ENCODE peak calls at places on chromosome 4, in eight cellular contexts. W is ureter; J is lower leg skin; V is GM04503; O is natural killer cell; R is posterior vena cava; B is left lung; A is stimulated activated CD8-positive, alpha-beta memory T cell treated with anti-CD3 and anti-CD28 coated beads, Interleukin-7, amount 100 ng/mL, for 24 hours. T is an unnamed sample.
A peak's percentile ranks its signal among the peaks of the same experiment; 100 is the strongest.

GRCh38 chr4:134189949-134190348 is 11.6 kb downstream of the PABPC4L start:
- DNase-seq in V (no peak), R (no peak), A (no peak), O (no peak), W (no peak), J (no peak), B (no peak), T (no peak)

GRCh38 chr4:185128272-185129119 is 14.6 kb upstream of the SLC25A4 start:
- DNase-seq in J (no peak), A (no peak), V (no peak), W (no peak), R (peak; percentile 81), B (peak; percentile 78), O (no peak), T (no peak)

GRCh38 chr4:172692701-172693100 is 475.9 kb upstream of the GALNT7 start:
- DNase-seq in O (no peak), J (no peak), R (no peak), A (no peak), V (no peak), B (no peak), W (no peak), T (no peak)

GRCh38 chr4:1720163-1720983 is 750 bp downstream of the TMEM129 start:
- DNase-seq in B (peak; percentile 91), A (no peak), W (peak; percentile 68), R (peak; percentile 87), V (no peak), O (peak; percentile 51), J (no peak), T (no peak)

GRCh38 chr4:73752424-73752823 is 12.1 kb downstream of the CXCL8 start:
- DNase-seq in O (no peak), R (no peak), J (no peak), B (no peak), V (no peak), A (no peak), W (no peak), T (no peak)

GRCh38 chr4:94653095-94653649 is 104.6 kb upstream of the BMPR1B start:
- DNase-seq in R (no peak), O (no peak), V (no peak), W (no peak), J (no peak), A (no peak), B (no peak), T (no peak)

GRCh38 chr4:130359537-130359936 is 1263.6 kb downstream of the C4orf33 start:
- DNase-seq in W (no peak), V (peak; percentile 1), J (no peak), R (no peak), O (no peak), B (no peak), A (no peak), T (no peak)

GRCh38 chr4:106344324-106344970 is 24.1 kb downstream of the GIMD1 start:
- DNase-seq in A (no peak), R (no peak), J (no peak), W (no peak), O (no peak), B (no peak), V (no peak), T (no peak)

GRCh38 chr4:157885785-157886184 is 287.0 kb downstream of the GASK1B start:
- DNase-seq in O (no peak), W (no peak), B (no peak), A (no peak), R (no peak), J (no peak), V (no peak), T (no peak)

GRCh38 chr4:56757270-56757746 is 64.2 kb downstream of the SPINK2 start:
- DNase-seq in A (no peak), O (no peak), R (no peak), J (no peak), B (peak; percentile 36), W (no peak), V (no peak), T (peak; percentile 70)

GRCh38 chr4:113471141-113471860 is 290.2 kb downstream of the CAMK2D start:
- DNase-seq in A (no peak), V (peak; percentile 27), W (no peak), R (no peak), B (no peak), J (no peak), O (no peak), T (no peak)

GRCh38 chr4:183621875-183622274 is 37.1 kb downstream of the RWDD4 start:
- DNase-seq in O (no peak), R (no peak), W (no peak), V (no peak), J (no peak), B (no peak), A (no peak), T (no peak)

GRCh38 chr4:53508446-53508845 is 82.8 kb downstream of the LNX1 start:
- DNase-seq in J (no peak), V (no peak), R (no peak), B (no peak), O (no peak), A (no peak), W (no peak), T (no peak)

GRCh38 chr4:156322592-156322991 is 368.9 kb upstream of the CTSO start:
- DNase-seq in B (no peak), O (no peak), W (no peak), J (no peak), R (no peak), A (no peak), V (peak; percentile 59), T (no peak)

GRCh38 chr4:167715176-167715575 is 377.2 kb upstream of the ANXA10 start:
- DNase-seq in W (no peak), O (no peak), R (no peak), B (no peak), V (no peak), A (no peak), J (no peak), T (no peak)

GRCh38 chr4:26207631-26208030 is 113.2 kb upstream of the RBPJ start:
- DNase-seq in O (no peak), V (no peak), A (no peak), R (no peak), W (no peak), B (no peak), J (no peak), T (no peak)

GRCh38 chr4:113394730-113395530 is 345.5 kb downstream of the ANK2 start:
- DNase-seq in O (no peak), V (peak; percentile 47), J (peak; percentile 63), W (peak; percentile 80), B (no peak), A (peak; percentile 3), R (no peak), T (no peak)

GRCh38 chr4:165207431-165208321 is at the start of gene KLHL2:
- DNase-seq in O (peak; percentile 64), W (peak; percentile 72), V (no peak), A (peak; percentile 4), R (peak; percentile 94), B (peak; percentile 97), J (peak; percentile 69), T (peak; percentile 79)

GRCh38 chr4:75995727-75996126 is 5.0 kb upstream of the SDAD1 start:
- DNase-seq in O (no peak), B (no peak), R (no peak), W (no peak), V (no peak), A (no peak), J (no peak), T (no peak)

GRCh38 chr4:154490261-154490588 is 1.4 kb downstream of the DCHS2 start:
- DNase-seq in O (no peak), R (no peak), J (no peak), B (peak; percentile 75), V (no peak), A (no peak), W (no peak), T (no peak)

GRCh38 chr4:138438608-138439007 is 196.5 kb upstream of the SLC7A11 start:
- DNase-seq in W (no peak), O (no peak), V (no peak), J (no peak), B (no peak), A (no peak), R (no peak), T (no peak)

GRCh38 chr4:62881210-62881609 is 1528.0 kb downstream of the TECRL start:
- DNase-seq in B (no peak), A (no peak), R (no peak), O (no peak), W (no peak), V (no peak), J (no peak), T (no peak)

GRCh38 chr4:108126806-108127205 is 41.9 kb downstream of the LEF1 start:
- DNase-seq in B (no peak), R (no peak), W (no peak), A (no peak), V (no peak), J (no peak), O (no peak), T (no peak)

GRCh38 chr4:147984065-147984777 is 252.3 kb downstream of the ARHGAP10 start:
- DNase-seq in B (no peak), R (no peak), A (no peak), O (no peak), W (no peak), V (no peak), J (no peak), T (no peak)

GRCh38 chr4:170003071-170004070 is 22.8 kb downstream of the MFAP3L start:
- DNase-seq in O (no peak), A (no peak), V (no peak), R (no peak), B (no peak), J (no peak), W (no peak), T (no peak)

GRCh38 chr4:182465114-182465513 is 221.9 kb downstream of the TENM3 start:
- DNase-seq in V (no peak), W (no peak), A (no peak), J (no peak), R (no peak), O (no peak), B (no peak), T (no peak)

GRCh38 chr4:42672359-42673083 is 15.6 kb upstream of the ATP8A1 start:
- DNase-seq in O (no peak), W (no peak), R (no peak), A (no peak), J (no peak), V (no peak), B (no peak), T (no peak)

GRCh38 chr4:144575181-144575580 is 70.8 kb upstream of the HHIP start:
- DNase-seq in O (no peak), V (no peak), R (no peak), A (no peak), W (no peak), J (peak; percentile 18), B (no peak), T (no peak)

GRCh38 chr4:119113033-119113655 is 22.5 kb upstream of the MYOZ2 start:
- DNase-seq in B (no peak), W (no peak), J (no peak), R (no peak), V (peak; percentile 90), O (no peak), A (no peak), T (no peak)

GRCh38 chr4:139243448-139244365 is 36.3 kb downstream of the MGARP start:
- DNase-seq in W (no peak), R (no peak), J (peak; percentile 31), O (no peak), B (no peak), V (peak; percentile 99), A (no peak), T (no peak)

T was measured in coronary artery.